ENCODE peak calls at places on chromosomes 2 and 18, in ten cellular contexts. B is tibial nerve, L is heart left ventricle, Z is foreskin fibroblast, V is GM23338, I is IMR-90, C is A549, G is A673, U is fibroblast of mammary gland, T is upper lobe of right lung. E is an unnamed sample.

GRCh38 chr2:120602251-120602650 is 133.4 kb upstream of the GLI2 start:
- DNase-seq in L (no peak), G (no peak), C (no peak), V (no peak), I (no peak), U (peak; percentile 6), Z (no peak), T (peak; percentile 8), B (no peak), E (no peak)

GRCh38 chr2:190649035-190649797 is at the start of gene NAB1:
- DNase-seq in T (peak; percentile 83), G (peak; percentile 57), C (peak; percentile 31), U (no peak), Z (peak; percentile 67), B (peak; percentile 25), V (peak; percentile 72), L (peak; percentile 70), I (peak; percentile 44), E (peak; percentile 43)

GRCh38 chr18:48264508-48264907 is 144.7 kb downstream of the ZBTB7C start:
- DNase-seq in I (no peak), L (no peak), Z (no peak), G (no peak), U (peak; percentile 16), C (no peak), T (no peak), V (peak; percentile 16), B (no peak), E (no peak)

GRCh38 chr2:68200157-68200787 is 42.6 kb downstream of the PNO1 start:
- DNase-seq in C (no peak), I (no peak), U (peak; percentile 42), B (no peak), V (no peak), L (no peak), G (no peak), Z (no peak), T (no peak), E (no peak)

GRCh38 chr2:236162031-236162803 is 6.0 kb downstream of the GBX2 start:
- DNase-seq in Z (no peak), U (no peak), T (peak; percentile 40), B (no peak), C (no peak), G (no peak), V (peak; percentile 74), I (no peak), L (no peak), E (no peak)

GRCh38 chr2:237269121-237269875 is 144.7 kb downstream of the COL6A3 start:
- DNase-seq in U (peak; percentile 44), L (no peak), C (no peak), Z (no peak), G (no peak), B (no peak), I (peak; percentile 44), V (no peak), T (no peak), E (no peak)

GRCh38 chr2:148642891-148643416 is 1.6 kb upstream of the EPC2 start:
- DNase-seq in C (no peak), I (no peak), U (peak; percentile 84), B (no peak), G (no peak), Z (peak; percentile 67), L (peak; percentile 28), V (no peak), T (no peak), E (peak; percentile 90)

GRCh38 chr18:58101291-58101706 is 57.3 kb downstream of the NEDD4L start:
- DNase-seq in C (no peak), T (no peak), I (no peak), B (no peak), L (no peak), Z (no peak), U (no peak), G (no peak), V (no peak), E (no peak)

GRCh38 chr2:127569274-127570065 is 34.0 kb downstream of the MYO7B start:
- DNase-seq in B (no peak), V (no peak), U (peak; percentile 91), T (peak; percentile 38), I (peak; percentile 76), C (no peak), L (peak; percentile 53), Z (peak; percentile 83), G (no peak), E (peak; percentile 75)

GRCh38 chr18:55833543-55833942 is 245.6 kb upstream of the TCF4 start:
- DNase-seq in I (peak; percentile 99), U (peak; percentile 99), T (no peak), G (peak; percentile 75), V (no peak), B (no peak), C (peak; percentile 61), Z (peak; percentile 97), L (no peak), E (peak; percentile 94)

GRCh38 chr2:233338046-233338445 is 16.2 kb upstream of the DGKD start:
- DNase-seq in B (no peak), I (no peak), G (no peak), U (no peak), Z (no peak), C (no peak), V (no peak), T (peak; percentile 21), L (no peak), E (no peak)

GRCh38 chr2:182920089-182920488 is 53.7 kb upstream of the FRZB start:
- DNase-seq in Z (no peak), C (no peak), U (no peak), V (no peak), T (no peak), G (no peak), L (no peak), B (no peak), I (no peak), E (no peak)
- TF ChIP-seq CTCF in Z (no peak), C (no peak), U (no peak), V (no peak), T (no peak), G (no peak), L (no peak), B (no peak), I (no peak), E (no peak)

DNA sequence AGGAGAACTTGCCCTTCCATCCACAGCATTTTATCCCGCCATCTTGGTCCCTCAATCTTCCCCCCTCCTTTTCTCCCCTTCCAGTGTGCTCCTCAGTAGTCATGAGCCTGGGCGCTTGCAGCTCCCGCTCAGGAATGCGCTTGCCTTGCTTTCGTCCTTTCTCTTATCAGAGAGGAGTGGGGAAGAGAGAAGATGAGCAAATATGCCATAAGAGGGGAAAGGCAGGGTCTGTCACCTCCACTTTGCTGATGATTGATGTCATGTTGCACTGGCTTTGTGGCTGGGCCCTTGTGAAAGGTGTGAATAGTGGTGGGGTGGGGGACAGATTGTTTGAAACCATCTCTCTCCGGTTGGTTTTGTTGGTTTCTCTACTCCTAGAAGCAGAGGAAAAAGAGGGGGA is 569.3 kb downstream of the TNS1 start:
- DNase-seq in C (no peak), Z (no peak), G (no peak), B (no peak), I (peak; percentile 28), U (no peak), V (peak; percentile 47), L (no peak), T (no peak), E (no peak)
- H3K4me3 ChIP-seq in C (no peak overlapping the region), Z (no peak overlapping the region), G (no peak overlapping the region), B (no peak overlapping the region), I (no peak overlapping the region), U (no peak overlapping the region), V (no peak overlapping the region), L (peak overlapping the region; percentile 22), T (no peak overlapping the region), E (no peak overlapping the region)

GRCh38 chr2:10518470-10519060 is 70.4 kb upstream of the ODC1 start:
- DNase-seq in C (no peak), G (no peak), B (no peak), I (no peak), V (no peak), T (no peak), U (no peak), Z (no peak), L (peak; percentile 9), E (no peak)

GRCh38 chr2:10519067-10519740 is 71.1 kb upstream of the ODC1 start:
- DNase-seq in B (no peak), I (no peak), U (no peak), L (no peak), Z (no peak), V (no peak), T (peak; percentile 47), G (no peak), C (no peak), E (no peak)

GRCh38 chr2:10520926-10521325 is 72.8 kb upstream of the ODC1 start:
- DNase-seq in B (no peak), I (no peak), U (no peak), Z (no peak), L (no peak), G (no peak), V (no peak), C (no peak), T (no peak), E (no peak)

GRCh38 chr2:10521356-10521755 is 73.2 kb upstream of the ODC1 start:
- DNase-seq in U (no peak), V (peak; percentile 49), Z (no peak), L (no peak), T (no peak), C (no peak), G (no peak), B (no peak), I (no peak), E (no peak)

GRCh38 chr2:10520154-10520553 is 72.0 kb upstream of the ODC1 start:
- DNase-seq in I (no peak), G (no peak), Z (no peak), L (no peak), C (no peak), U (no peak), V (peak; percentile 82), T (peak; percentile 48), B (no peak), E (no peak)
- TF ChIP-seq CTCF in I (no peak), G (no peak), Z (no peak), L (no peak), C (no peak), U (no peak), V (peak; percentile 55), T (no peak), B (no peak), E (no peak)

GRCh38 chr2:11743531-11743815 is 3.0 kb upstream of the LPIN1 start:
- DNase-seq in U (no peak), V (no peak), I (no peak), L (no peak), G (no peak), C (no peak), Z (no peak), T (no peak), B (no peak), E (no peak)

GRCh38 chr2:11742702-11743530 is 3.5 kb upstream of the LPIN1 start:
- DNase-seq in Z (no peak), B (no peak), T (no peak), I (no peak), G (no peak), L (no peak), V (no peak), U (no peak), C (no peak), E (no peak)

GRCh38 chr2:11742317-11742701 is 4.1 kb upstream of the LPIN1 start:
- DNase-seq in I (peak; percentile 45), G (no peak), V (no peak), L (no peak), U (peak; percentile 43), T (no peak), B (no peak), C (no peak), Z (peak; percentile 83), E (no peak)

GRCh38 chr2:11744631-11745394 is 1.6 kb upstream of the LPIN1 start:
- DNase-seq in I (peak; percentile 59), L (no peak), U (peak; percentile 61), B (no peak), T (no peak), G (peak; percentile 58), V (peak; percentile 82), C (peak; percentile 60), Z (peak; percentile 72), E (peak; percentile 53)

GRCh38 chr2:11743846-11744553 is 2.4 kb upstream of the LPIN1 start:
- DNase-seq in I (peak; percentile 100), Z (peak; percentile 100), B (peak; percentile 90), G (peak; percentile 97), C (peak; percentile 100), U (peak; percentile 100), T (peak; percentile 95), V (peak; percentile 77), L (peak; percentile 98), E (peak; percentile 99)
- H3K4me3 ChIP-seq in I (peak overlapping the region; percentile 10), Z (peak overlapping the region; percentile 27), B (peak overlapping the region; percentile 38), G (no peak overlapping the region), C (peak overlapping the region; percentile 24), U (peak overlapping the region; percentile 28), T (peak overlapping the region; percentile 25), V (no peak overlapping the region), L (peak overlapping the region; percentile 29), E (peak overlapping the region; percentile 7)